ENCODE peak calls at places on chromosomes 2 and 18, in four cellular contexts. M is uterus, L is IMR-90, Y is GM12878. B is an unnamed sample. For H3K4me1 and H3K27me3, the result is how much of the 10 kb centered on the place peaks cover.

GRCh38 chr2:33210626-33211025 is 263.9 kb downstream of the LTBP1 start:
- DNase-seq in M (peak), L (peak), Y (no peak), B (peak)

GRCh38 chr2:237525559-237526157 is 38.6 kb downstream of the MLPH start:
- DNase-seq in M (no peak), L (no peak), Y (no peak), B (no peak)

GRCh38 chr18:78813156-78813555 is 166.5 kb upstream of the SALL3 start:
- DNase-seq in M (no peak), L (no peak), Y (no peak), B (no peak)

GRCh38 chr2:53093355-53093754 is 674.2 kb upstream of the CHAC2 start:
- DNase-seq in M (no peak), L (no peak), Y (no peak), B (no peak)

GRCh38 chr2:27025861-27026851 is 6.6 kb upstream of the TMEM214 start:
- DNase-seq in M (no peak), L (no peak), Y (no peak), B (no peak)

GRCh38 chr2:70930371-70931329 is 5.0 kb upstream of the ATP6V1B1 start:
- DNase-seq in M (no peak), L (no peak), Y (no peak), B (no peak)

GRCh38 chr2:68124321-68124720 is 33.4 kb upstream of the PNO1 start:
- DNase-seq in M (no peak), L (peak), Y (no peak), B (no peak)

GRCh38 chr18:43886341-43886740 is 609.1 kb upstream of the SYT4 start:
- DNase-seq in M (no peak), L (no peak), Y (no peak), B (no peak)

GRCh38 chr2:201699384-201699783 is 940 bp upstream of the MPP4 start:
- DNase-seq in M (no peak), L (no peak), Y (no peak), B (no peak)
- H3K4me1 ChIP-seq in M (under half), L (under half), Y (under half), B (under half)

GRCh38 chr2:189560273-189560586 is 20.4 kb downstream of the SLC40A1 start:
- DNase-seq in M (no peak), L (no peak), Y (no peak), B (no peak)

GRCh38 chr2:189559579-189560272 is 20.9 kb downstream of the SLC40A1 start:
- DNase-seq in M (no peak), L (no peak), Y (no peak), B (no peak)

GRCh38 chr2:189561371-189561948 is 19.1 kb downstream of the SLC40A1 start:
- DNase-seq in M (no peak), L (no peak), Y (no peak), B (no peak)

GRCh38 chr2:189557373-189557772 is 23.2 kb downstream of the SLC40A1 start:
- DNase-seq in M (no peak), L (peak), Y (no peak), B (no peak)

GRCh38 chr2:189558516-189559263 is 21.9 kb downstream of the SLC40A1 start:
- DNase-seq in M (no peak), L (no peak), Y (no peak), B (no peak)
- H3K27ac ChIP-seq in M (peak), L (no peak), Y (no peak), B (no peak)

GRCh38 chr2:130263606-130264005 is 65.4 kb upstream of the TUBA3E start:
- DNase-seq in M (no peak), L (no peak), Y (no peak), B (no peak)
- H3K27me3 ChIP-seq in M (under half), L (under half), Y (under half), B (under half)

GRCh38 chr2:263774-264492 is at the start of gene SH3YL1:
- DNase-seq in M (peak), L (no peak), Y (no peak), B (no peak)

GRCh38 chr2:268323-268722 is 3.6 kb downstream of the ACP1 start:
- DNase-seq in M (no peak), L (no peak), Y (no peak), B (no peak)

GRCh38 chr2:262117-262516 is 1.7 kb downstream of the SH3YL1 start:
- DNase-seq in M (no peak), L (no peak), Y (no peak), B (no peak)

GRCh38 chr2:263022-263738 is 652 bp downstream of the SH3YL1 start:
- DNase-seq in M (no peak), L (no peak), Y (no peak), B (no peak)

DNA sequence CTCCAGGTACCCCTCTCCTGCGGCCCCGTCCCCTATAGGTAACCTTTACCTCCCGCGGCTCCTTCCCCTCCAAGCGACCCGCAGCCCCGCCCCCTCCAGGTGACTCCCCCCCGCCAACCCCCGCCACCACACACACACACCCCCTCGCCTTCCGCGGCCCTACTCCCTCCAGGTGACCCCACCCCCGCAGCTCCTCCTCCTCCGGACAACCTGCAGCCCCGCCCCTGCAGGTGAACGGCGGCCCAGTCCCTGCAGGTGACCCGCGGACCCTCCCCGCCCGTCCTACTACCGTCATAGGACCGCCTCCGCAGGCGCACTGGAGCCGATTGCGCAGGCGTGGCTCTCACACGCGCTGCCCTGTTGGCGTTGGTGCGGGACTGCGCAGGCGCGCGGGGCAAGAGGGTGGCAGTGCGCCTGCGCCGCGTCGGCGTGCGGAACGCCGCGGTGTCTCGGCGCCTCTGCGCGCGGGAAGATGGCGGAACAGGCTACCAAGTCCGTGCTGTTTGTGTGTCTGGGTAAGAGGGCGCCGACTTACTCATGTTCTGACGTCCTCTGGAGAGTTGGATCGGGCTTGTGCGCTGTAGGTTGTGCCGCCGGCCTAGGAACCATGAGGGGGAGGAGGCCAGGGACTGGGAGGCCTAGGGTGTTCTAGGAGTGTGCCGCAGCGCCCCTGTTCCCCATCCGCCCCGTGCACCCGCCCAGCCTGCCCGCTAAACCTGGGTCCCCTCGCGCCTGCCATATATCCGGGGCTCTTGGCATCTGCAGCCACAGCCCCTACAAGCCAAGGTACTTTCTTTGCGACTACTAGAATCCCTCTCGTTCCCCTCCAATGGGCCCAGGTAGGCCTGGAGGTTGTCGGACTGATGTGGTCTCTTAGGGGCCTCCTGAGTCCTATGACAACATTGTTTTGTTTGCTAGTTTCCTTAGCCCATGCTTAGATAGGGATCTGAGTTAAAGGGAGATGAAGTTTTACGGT is at the start of gene ACP1:
- DNase-seq in M (peak), L (peak), Y (peak), B (peak)
- H3K4me1 ChIP-seq in M (under half), L (under half), Y (under half), B (under half)

DNA sequence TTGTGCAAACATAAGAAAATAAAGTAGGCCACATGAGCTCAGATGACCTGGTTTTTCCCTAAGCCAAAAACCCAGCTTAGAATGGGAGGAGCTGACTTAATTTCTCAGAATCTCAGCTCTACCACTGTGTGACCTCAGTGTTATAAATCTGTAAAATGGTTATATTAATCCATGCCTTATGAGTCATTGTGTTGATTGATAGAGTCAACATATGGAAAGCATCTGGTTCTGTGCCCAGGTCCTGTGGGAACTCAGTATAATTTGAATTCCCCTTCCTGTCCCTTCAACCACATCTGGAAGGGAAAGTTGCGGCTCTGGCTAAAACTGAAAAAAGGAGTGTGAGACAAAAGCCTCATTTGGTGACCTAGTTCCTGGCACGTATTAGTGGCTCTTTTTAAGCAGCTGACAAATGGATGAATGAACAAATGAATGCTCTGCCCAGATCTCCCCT is 25.7 kb downstream of the TMEM177 start:
- DNase-seq in M (no peak), L (peak), Y (peak), B (no peak)
- H3K27ac ChIP-seq in M (no peak), L (no peak), Y (no peak), B (no peak)

GRCh38 chr2:603869-604268 is 73.3 kb downstream of the TMEM18 start:
- DNase-seq in M (no peak), L (no peak), Y (no peak), B (no peak)
- H3K27me3 ChIP-seq in M (under half), L (under half), Y (under half), B (under half)

DNA sequence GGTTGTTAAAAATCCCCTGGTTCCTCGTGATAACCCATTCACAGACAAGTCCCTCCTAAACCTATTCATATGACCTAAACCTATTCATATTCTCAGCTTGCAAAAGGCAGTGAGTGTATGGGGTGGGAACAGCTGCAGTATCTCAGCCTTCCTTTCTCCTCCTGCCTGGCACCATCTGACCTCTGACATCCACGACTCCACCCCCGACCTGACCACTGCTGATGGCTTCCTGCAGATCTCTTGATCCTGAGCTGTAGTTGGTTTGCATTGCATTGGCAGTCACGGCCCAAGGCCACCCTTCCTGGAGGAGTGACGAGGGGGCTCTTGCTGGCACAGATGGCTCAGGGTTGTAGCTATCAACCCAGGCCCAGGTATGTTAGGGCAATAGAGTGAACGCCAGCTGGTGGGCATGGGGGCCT is 198.6 kb downstream of the GLI2 start:
- DNase-seq in M (no peak), L (peak), Y (no peak), B (no peak)
- H3K4me1 ChIP-seq in M (under half), L (half or more), Y (under half), B (half or more)

DNA sequence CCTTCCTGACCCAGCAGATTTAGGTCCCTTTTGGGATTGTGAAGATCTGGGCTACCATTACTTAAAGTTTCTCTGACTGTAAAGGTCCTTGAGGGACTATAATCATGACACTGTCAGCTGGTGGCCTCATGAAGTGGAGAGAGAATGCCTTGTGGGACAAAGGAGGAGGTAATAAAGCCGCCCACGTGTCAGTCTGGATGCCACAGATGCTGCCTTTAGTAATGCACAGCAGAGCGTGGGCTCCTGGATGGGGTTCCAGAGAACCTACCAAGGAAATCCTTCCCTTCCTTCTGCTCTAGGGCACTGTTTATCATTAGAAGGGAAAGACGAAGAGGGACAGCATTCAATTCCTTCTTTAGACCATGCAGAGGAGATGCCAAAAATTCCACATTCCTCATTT is 63.5 kb downstream of the COL5A2 start:
- DNase-seq in M (no peak), L (no peak), Y (no peak), B (no peak)
- H3K27ac ChIP-seq in M (peak), L (peak), Y (no peak), B (no peak)

GRCh38 chr2:176146645-176147044 is 4.7 kb upstream of the HOXD4 start:
- DNase-seq in M (no peak), L (no peak), Y (no peak), B (no peak)

GRCh38 chr2:176147215-176147789 is 4.0 kb upstream of the HOXD4 start:
- DNase-seq in M (no peak), L (no peak), Y (no peak), B (no peak)

GRCh38 chr2:176149484-176150337 is 1.6 kb upstream of the HOXD4 start:
- DNase-seq in M (no peak), L (no peak), Y (no peak), B (no peak)

GRCh38 chr2:176148758-176149483 is 2.4 kb upstream of the HOXD4 start:
- DNase-seq in M (no peak), L (no peak), Y (no peak), B (no peak)

GRCh38 chr2:176147790-176148496 is 3.4 kb upstream of the HOXD4 start:
- DNase-seq in M (peak), L (no peak), Y (no peak), B (no peak)
- H3K27me3 ChIP-seq in M (under half), L (half or more), Y (under half), B (under half)

B was measured in SJSA1.